ENCODE peak calls at places on chromosomes 4 and X, in six cellular contexts. D is GM04504; Y is NCI-H1417; L is OCI-M1; H is lung microvascular endothelial cell; R is CD4-positive, CD25-positive, alpha-beta regulatory T cell. N is an unnamed sample.

GRCh38 chr4:133355636-133356035 is 206.5 kb downstream of the PCDH10 start:
- DNase-seq in D (no peak), Y (no peak), L (peak), H (peak), R (no peak), N (no peak)

GRCh38 chrX:38987135-38987780 is 186.0 kb downstream of the MID1IP1 start:
- DNase-seq in D (no peak), Y (no peak), L (peak), H (no peak), R (no peak), N (no peak)

GRCh38 chr4:177041356-177041755 is 248.6 kb upstream of the VEGFC start:
- DNase-seq in D (no peak), Y (no peak), L (no peak), H (no peak), R (no peak), N (no peak)

GRCh38 chr4:155618183-155618838 is 48.3 kb upstream of the GUCY1A1 start:
- DNase-seq in D (no peak), Y (no peak), L (no peak), H (peak), R (no peak), N (no peak)

GRCh38 chrX:40130207-40130606 is 32.4 kb upstream of the BCOR start:
- DNase-seq in D (no peak), Y (no peak), L (no peak), H (no peak), R (no peak), N (no peak)

GRCh38 chr4:14879643-14880042 is 122.6 kb upstream of the CPEB2 start:
- DNase-seq in D (no peak), Y (peak), L (no peak), H (no peak), R (no peak), N (no peak)

GRCh38 chrX:19855700-19856381 is 31.6 kb downstream of the SH3KBP1 start:
- DNase-seq in D (no peak), Y (no peak), L (no peak), H (peak), R (no peak), N (no peak)

GRCh38 chr4:64584981-64585557 is 175.8 kb upstream of the TECRL start:
- DNase-seq in D (no peak), Y (peak), L (peak), H (peak), R (no peak), N (no peak)

GRCh38 chrX:85516131-85516530 is 136.7 kb upstream of the POF1B start:
- DNase-seq in D (no peak), Y (no peak), L (no peak), H (no peak), R (no peak), N (no peak)

GRCh38 chrX:84064814-84065213 is 123.2 kb downstream of the RPS6KA6 start:
- DNase-seq in D (no peak), Y (no peak), L (no peak), H (no peak), R (no peak), N (no peak)

GRCh38 chr4:48065587-48066052 is 49.0 kb downstream of the NIPAL1 start:
- DNase-seq in D (no peak), Y (no peak), L (no peak), H (no peak), R (no peak), N (no peak)

GRCh38 chrX:154540897-154541535 is 5.6 kb downstream of the G6PD start:
- DNase-seq in D (no peak), Y (no peak), L (no peak), H (peak), R (no peak), N (no peak)

GRCh38 chrX:112677167-112677566 is 2.6 kb downstream of the LHFPL1 start:
- DNase-seq in D (no peak), Y (no peak), L (no peak), H (no peak), R (no peak), N (no peak)

GRCh38 chr4:152972821-152973613 is 36.9 kb downstream of the FHDC1 start:
- DNase-seq in D (peak), Y (no peak), L (no peak), H (no peak), R (no peak), N (no peak)

GRCh38 chrX:93673056-93673868 is at the start of gene NAP1L3:
- DNase-seq in D (peak), Y (peak), L (peak), H (peak), R (peak), N (no peak)

GRCh38 chr4:38177792-38178665 is 217.8 kb downstream of the PTTG2 start:
- DNase-seq in D (no peak), Y (peak), L (peak), H (no peak), R (no peak), N (no peak)

N was measured in SIG-M5.